ENCODE peak calls at places on chromosomes 7 and 10, in seven cellular contexts. One of them, this sample, is unnamed. For H3K4me1 and H3K9me3, the result is how much of the 10 kb centered on the place peaks cover.

GRCh38 chr7:3880221-3880935 is 579.3 kb downstream of the SDK1 start:
- DNase-seq in H1: no peak
- DNase-seq in MM.1S: no peak
- DNase-seq in CD8-positive, alpha-beta memory T cell: no peak
- DNase-seq in iPS DF 6.9: no peak
- DNase-seq in psoas muscle: no peak
- DNase-seq in A549: no peak
- DNase-seq in this sample: no peak

GRCh38 chr7:109763611-109764010 is 1193.9 kb downstream of the DNAJB9 start:
- DNase-seq in H1: no peak
- DNase-seq in MM.1S: no peak
- DNase-seq in CD8-positive, alpha-beta memory T cell: no peak
- DNase-seq in iPS DF 6.9: no peak
- DNase-seq in psoas muscle: no peak
- DNase-seq in A549: no peak
- DNase-seq in this sample: no peak

GRCh38 chr7:86814980-86815379 is 171.3 kb downstream of the GRM3 start:
- DNase-seq in H1: no peak
- DNase-seq in MM.1S: peak
- DNase-seq in CD8-positive, alpha-beta memory T cell: no peak
- DNase-seq in iPS DF 6.9: peak
- DNase-seq in psoas muscle: no peak
- DNase-seq in A549: peak
- DNase-seq in this sample: no peak

GRCh38 chr7:132455306-132455705 is 121.0 kb downstream of the PLXNA4 start:
- DNase-seq in H1: no peak
- DNase-seq in MM.1S: no peak
- DNase-seq in CD8-positive, alpha-beta memory T cell: no peak
- DNase-seq in iPS DF 6.9: no peak
- DNase-seq in psoas muscle: no peak
- DNase-seq in A549: no peak
- DNase-seq in this sample: no peak

GRCh38 chr10:93566435-93567276 is at the start of gene FFAR4:
- DNase-seq in H1: peak
- DNase-seq in MM.1S: no peak
- DNase-seq in CD8-positive, alpha-beta memory T cell: no peak
- DNase-seq in iPS DF 6.9: no peak
- DNase-seq in psoas muscle: peak
- DNase-seq in A549: peak
- DNase-seq in this sample: peak

GRCh38 chr10:43849551-43849950 is 200.9 kb upstream of the ZNF32 start:
- DNase-seq in H1: no peak
- DNase-seq in MM.1S: no peak
- DNase-seq in CD8-positive, alpha-beta memory T cell: no peak
- DNase-seq in iPS DF 6.9: no peak
- DNase-seq in psoas muscle: no peak
- DNase-seq in A549: no peak
- DNase-seq in this sample: no peak

GRCh38 chr10:102809753-102810152 is 27.5 kb downstream of the CYP17A1 start:
- DNase-seq in H1: no peak
- DNase-seq in MM.1S: no peak
- DNase-seq in CD8-positive, alpha-beta memory T cell: no peak
- DNase-seq in iPS DF 6.9: no peak
- DNase-seq in psoas muscle: no peak
- DNase-seq in A549: no peak
- DNase-seq in this sample: no peak

GRCh38 chr10:119022846-119023552 is 6.5 kb upstream of the NANOS1 start:
- DNase-seq in H1: peak
- DNase-seq in MM.1S: no peak
- DNase-seq in CD8-positive, alpha-beta memory T cell: no peak
- DNase-seq in iPS DF 6.9: no peak
- DNase-seq in psoas muscle: no peak
- DNase-seq in A549: no peak
- DNase-seq in this sample: no peak

GRCh38 chr7:91565499-91566331 is 301.5 kb downstream of the FZD1 start:
- DNase-seq in H1: no peak
- DNase-seq in MM.1S: no peak
- DNase-seq in CD8-positive, alpha-beta memory T cell: no peak
- DNase-seq in iPS DF 6.9: no peak
- DNase-seq in psoas muscle: peak
- DNase-seq in A549: peak
- DNase-seq in this sample: no peak

GRCh38 chr10:62554632-62555199 is 180.5 kb downstream of the ZNF365 start:
- DNase-seq in H1: no peak
- DNase-seq in MM.1S: peak
- DNase-seq in CD8-positive, alpha-beta memory T cell: peak
- DNase-seq in iPS DF 6.9: peak
- DNase-seq in psoas muscle: no peak
- DNase-seq in A549: peak
- DNase-seq in this sample: no peak

GRCh38 chr7:128419262-128419661 is 9.5 kb upstream of the IMPDH1 start:
- DNase-seq in H1: no peak
- DNase-seq in MM.1S: no peak
- DNase-seq in CD8-positive, alpha-beta memory T cell: no peak
- DNase-seq in iPS DF 6.9: no peak
- DNase-seq in psoas muscle: no peak
- DNase-seq in A549: no peak
- DNase-seq in this sample: no peak

GRCh38 chr10:124642076-124642710 is 102.0 kb downstream of the FAM53B start:
- DNase-seq in H1: no peak
- DNase-seq in MM.1S: no peak
- DNase-seq in CD8-positive, alpha-beta memory T cell: no peak
- DNase-seq in iPS DF 6.9: no peak
- DNase-seq in psoas muscle: no peak
- DNase-seq in A549: no peak
- DNase-seq in this sample: peak

GRCh38 chr7:43479042-43479441 is 103.9 kb upstream of the STK17A start:
- DNase-seq in H1: peak
- DNase-seq in MM.1S: peak
- DNase-seq in CD8-positive, alpha-beta memory T cell: no peak
- DNase-seq in iPS DF 6.9: no peak
- DNase-seq in psoas muscle: no peak
- DNase-seq in A549: no peak
- DNase-seq in this sample: no peak

GRCh38 chr10:31421322-31421721 is 102.3 kb downstream of the ZEB1 start:
- DNase-seq in H1: no peak
- DNase-seq in MM.1S: no peak
- DNase-seq in CD8-positive, alpha-beta memory T cell: no peak
- DNase-seq in iPS DF 6.9: no peak
- DNase-seq in psoas muscle: no peak
- DNase-seq in A549: no peak
- DNase-seq in this sample: no peak

GRCh38 chr7:132291446-132291845 is 284.8 kb downstream of the PLXNA4 start:
- DNase-seq in H1: no peak
- DNase-seq in MM.1S: no peak
- DNase-seq in CD8-positive, alpha-beta memory T cell: no peak
- DNase-seq in iPS DF 6.9: no peak
- DNase-seq in psoas muscle: no peak
- DNase-seq in A549: no peak
- DNase-seq in this sample: no peak

GRCh38 chr7:151694828-151695580 is 175.3 kb upstream of the RHEB start:
- DNase-seq in H1: no peak
- DNase-seq in MM.1S: no peak
- DNase-seq in CD8-positive, alpha-beta memory T cell: peak
- DNase-seq in iPS DF 6.9: no peak
- DNase-seq in psoas muscle: peak
- DNase-seq in A549: peak
- DNase-seq in this sample: peak

GRCh38 chr10:83862723-83863122 is 276.6 kb upstream of the GHITM start:
- DNase-seq in H1: no peak
- DNase-seq in MM.1S: no peak
- DNase-seq in CD8-positive, alpha-beta memory T cell: no peak
- DNase-seq in iPS DF 6.9: no peak
- DNase-seq in psoas muscle: no peak
- DNase-seq in A549: no peak
- DNase-seq in this sample: no peak

GRCh38 chr7:158957921-158958471 is 101.6 kb downstream of the DYNC2I1 start:
- DNase-seq in H1: peak
- DNase-seq in MM.1S: no peak
- DNase-seq in CD8-positive, alpha-beta memory T cell: peak
- DNase-seq in iPS DF 6.9: no peak
- DNase-seq in psoas muscle: no peak
- DNase-seq in A549: no peak
- DNase-seq in this sample: no peak

GRCh38 chr7:66952343-66953043 is 31.5 kb downstream of the TMEM248 start:
- DNase-seq in H1: no peak
- DNase-seq in MM.1S: no peak
- DNase-seq in CD8-positive, alpha-beta memory T cell: no peak
- DNase-seq in iPS DF 6.9: no peak
- DNase-seq in psoas muscle: no peak
- DNase-seq in A549: peak
- DNase-seq in this sample: no peak

GRCh38 chr10:17506390-17506789 is 52.0 kb upstream of the ST8SIA6 start:
- DNase-seq in H1: no peak
- DNase-seq in MM.1S: no peak
- DNase-seq in CD8-positive, alpha-beta memory T cell: no peak
- DNase-seq in iPS DF 6.9: no peak
- DNase-seq in psoas muscle: no peak
- DNase-seq in A549: no peak
- DNase-seq in this sample: no peak

GRCh38 chr7:30846378-30846777 is 65.3 kb upstream of the AQP1 start:
- DNase-seq in H1: no peak
- DNase-seq in MM.1S: no peak
- DNase-seq in CD8-positive, alpha-beta memory T cell: no peak
- DNase-seq in iPS DF 6.9: no peak
- DNase-seq in psoas muscle: no peak
- DNase-seq in A549: no peak
- DNase-seq in this sample: no peak
- H3K27ac ChIP-seq in H1: no peak
- H3K27ac ChIP-seq in MM.1S: no peak
- H3K27ac ChIP-seq in CD8-positive, alpha-beta memory T cell: no peak
- H3K27ac ChIP-seq in iPS DF 6.9: no peak
- H3K27ac ChIP-seq in psoas muscle: peak
- H3K27ac ChIP-seq in A549: no peak
- H3K27ac ChIP-seq in this sample: peak

GRCh38 chr7:833601-834258 is 1.5 kb downstream of the SUN1 start:
- DNase-seq in H1: no peak
- DNase-seq in MM.1S: no peak
- DNase-seq in CD8-positive, alpha-beta memory T cell: no peak
- DNase-seq in iPS DF 6.9: no peak
- DNase-seq in psoas muscle: no peak
- DNase-seq in A549: no peak
- DNase-seq in this sample: no peak
- H3K4me1 ChIP-seq in H1: under half
- H3K4me1 ChIP-seq in MM.1S: under half
- H3K4me1 ChIP-seq in CD8-positive, alpha-beta memory T cell: under half
- H3K4me1 ChIP-seq in iPS DF 6.9: under half
- H3K4me1 ChIP-seq in psoas muscle: half or more
- H3K4me1 ChIP-seq in A549: under half
- H3K4me1 ChIP-seq in this sample: half or more

DNA sequence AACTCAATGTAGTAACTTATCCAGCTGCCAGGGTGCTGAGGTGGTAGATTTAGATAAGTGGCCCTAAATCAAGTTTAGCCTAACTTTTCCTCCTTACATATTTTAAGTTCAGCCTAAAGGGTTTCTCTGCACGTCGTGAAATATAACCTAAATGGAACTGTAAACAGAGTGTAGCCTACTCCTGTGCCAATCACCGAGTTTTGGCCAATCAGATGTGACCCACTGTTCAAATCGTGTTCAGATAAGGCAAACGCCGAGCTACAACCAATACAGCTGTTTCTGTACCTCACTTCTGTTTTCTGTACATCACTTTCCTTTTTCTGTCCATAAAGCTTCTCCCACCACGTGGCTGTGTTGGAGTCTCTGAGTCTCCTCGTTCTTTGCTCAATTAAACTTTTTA is 904.2 kb upstream of the POT1 start:
- DNase-seq in H1: no peak
- DNase-seq in MM.1S: no peak
- DNase-seq in CD8-positive, alpha-beta memory T cell: no peak
- DNase-seq in iPS DF 6.9: no peak
- DNase-seq in psoas muscle: no peak
- DNase-seq in A549: no peak
- DNase-seq in this sample: no peak
- H3K9me3 ChIP-seq in H1: under half
- H3K9me3 ChIP-seq in MM.1S: under half
- H3K9me3 ChIP-seq in CD8-positive, alpha-beta memory T cell: under half
- H3K9me3 ChIP-seq in iPS DF 6.9: under half
- H3K9me3 ChIP-seq in psoas muscle: under half
- H3K9me3 ChIP-seq in A549: under half
- H3K9me3 ChIP-seq in this sample: under half

GRCh38 chr7:5681979-5682546 is 99.4 kb downstream of the RNF216 start:
- DNase-seq in H1: no peak
- DNase-seq in MM.1S: no peak
- DNase-seq in CD8-positive, alpha-beta memory T cell: peak
- DNase-seq in iPS DF 6.9: no peak
- DNase-seq in psoas muscle: no peak
- DNase-seq in A549: no peak
- DNase-seq in this sample: no peak
- H3K27ac ChIP-seq in H1: no peak
- H3K27ac ChIP-seq in MM.1S: no peak
- H3K27ac ChIP-seq in CD8-positive, alpha-beta memory T cell: no peak
- H3K27ac ChIP-seq in iPS DF 6.9: no peak
- H3K27ac ChIP-seq in psoas muscle: no peak
- H3K27ac ChIP-seq in A549: no peak
- H3K27ac ChIP-seq in this sample: no peak

GRCh38 chr10:16141499-16141898 is 281.2 kb upstream of the MINDY3 start:
- DNase-seq in H1: no peak
- DNase-seq in MM.1S: no peak
- DNase-seq in CD8-positive, alpha-beta memory T cell: no peak
- DNase-seq in iPS DF 6.9: no peak
- DNase-seq in psoas muscle: no peak
- DNase-seq in A549: no peak
- DNase-seq in this sample: no peak
- H3K4me1 ChIP-seq in H1: under half
- H3K4me1 ChIP-seq in MM.1S: under half
- H3K4me1 ChIP-seq in CD8-positive, alpha-beta memory T cell: under half
- H3K4me1 ChIP-seq in iPS DF 6.9: under half
- H3K4me1 ChIP-seq in psoas muscle: under half
- H3K4me1 ChIP-seq in A549: under half
- H3K4me1 ChIP-seq in this sample: under half

GRCh38 chr10:121530481-121531075 is 67.7 kb downstream of the FGFR2 start:
- DNase-seq in H1: no peak
- DNase-seq in MM.1S: no peak
- DNase-seq in CD8-positive, alpha-beta memory T cell: no peak
- DNase-seq in iPS DF 6.9: no peak
- DNase-seq in psoas muscle: no peak
- DNase-seq in A549: no peak
- DNase-seq in this sample: no peak
- H3K9me3 ChIP-seq in H1: under half
- H3K9me3 ChIP-seq in MM.1S: under half
- H3K9me3 ChIP-seq in CD8-positive, alpha-beta memory T cell: under half
- H3K9me3 ChIP-seq in iPS DF 6.9: under half
- H3K9me3 ChIP-seq in psoas muscle: under half
- H3K9me3 ChIP-seq in A549: under half
- H3K9me3 ChIP-seq in this sample: under half

This sample was measured in heart right ventricle.